ENCODE peak calls at places on chromosomes 16 and 17, in nine cellular contexts. One of them, this sample, is unnamed.

GRCh38 chr17:61880589-61881102 is 17.3 kb upstream of the BRIP1 start:
- DNase-seq in brain microvascular endothelial cell: no peak
- DNase-seq in Calu3: no peak
- DNase-seq in pancreas: no peak
- DNase-seq in retinal pigment epithelial cell: no peak
- DNase-seq in cardiac fibroblast: no peak
- DNase-seq in AG09319: no peak
- DNase-seq in neural crest cell: no peak
- DNase-seq in bronchial epithelial cell: no peak
- DNase-seq in this sample: no peak

GRCh38 chr17:32567511-32567910 is 80.7 kb downstream of the CDK5R1 start:
- DNase-seq in brain microvascular endothelial cell: no peak
- DNase-seq in Calu3: no peak
- DNase-seq in pancreas: no peak
- DNase-seq in retinal pigment epithelial cell: no peak
- DNase-seq in cardiac fibroblast: no peak
- DNase-seq in AG09319: no peak
- DNase-seq in neural crest cell: no peak
- DNase-seq in bronchial epithelial cell: peak
- DNase-seq in this sample: no peak

GRCh38 chr17:66930933-66931332 is 33.6 kb upstream of the CACNG4 start:
- DNase-seq in brain microvascular endothelial cell: no peak
- DNase-seq in Calu3: peak
- DNase-seq in pancreas: no peak
- DNase-seq in retinal pigment epithelial cell: no peak
- DNase-seq in cardiac fibroblast: no peak
- DNase-seq in AG09319: no peak
- DNase-seq in neural crest cell: no peak
- DNase-seq in bronchial epithelial cell: peak
- DNase-seq in this sample: no peak

GRCh38 chr16:66905633-66906539 is 12.8 kb downstream of the CDH16 start:
- DNase-seq in brain microvascular endothelial cell: no peak
- DNase-seq in Calu3: peak
- DNase-seq in pancreas: peak
- DNase-seq in retinal pigment epithelial cell: peak
- DNase-seq in cardiac fibroblast: no peak
- DNase-seq in AG09319: no peak
- DNase-seq in neural crest cell: no peak
- DNase-seq in bronchial epithelial cell: peak
- DNase-seq in this sample: no peak

GRCh38 chr16:71421911-71422310 is 19.9 kb downstream of the TLE7 start:
- DNase-seq in brain microvascular endothelial cell: peak
- DNase-seq in Calu3: peak
- DNase-seq in pancreas: no peak
- DNase-seq in retinal pigment epithelial cell: no peak
- DNase-seq in cardiac fibroblast: peak
- DNase-seq in AG09319: no peak
- DNase-seq in neural crest cell: peak
- DNase-seq in bronchial epithelial cell: peak
- DNase-seq in this sample: peak

GRCh38 chr17:3961564-3962047 is 2.6 kb downstream of the ATP2A3 start:
- DNase-seq in brain microvascular endothelial cell: no peak
- DNase-seq in Calu3: no peak
- DNase-seq in pancreas: no peak
- DNase-seq in retinal pigment epithelial cell: no peak
- DNase-seq in cardiac fibroblast: no peak
- DNase-seq in AG09319: no peak
- DNase-seq in neural crest cell: no peak
- DNase-seq in bronchial epithelial cell: no peak
- DNase-seq in this sample: no peak

GRCh38 chr16:27495191-27495590 is 54.5 kb downstream of the GTF3C1 start:
- DNase-seq in brain microvascular endothelial cell: no peak
- DNase-seq in Calu3: no peak
- DNase-seq in pancreas: no peak
- DNase-seq in retinal pigment epithelial cell: no peak
- DNase-seq in cardiac fibroblast: peak
- DNase-seq in AG09319: peak
- DNase-seq in neural crest cell: no peak
- DNase-seq in bronchial epithelial cell: no peak
- DNase-seq in this sample: no peak

GRCh38 chr17:61431594-61432311 is 20.5 kb upstream of the TBX4 start:
- DNase-seq in brain microvascular endothelial cell: peak
- DNase-seq in Calu3: no peak
- DNase-seq in pancreas: no peak
- DNase-seq in retinal pigment epithelial cell: no peak
- DNase-seq in cardiac fibroblast: peak
- DNase-seq in AG09319: no peak
- DNase-seq in neural crest cell: no peak
- DNase-seq in bronchial epithelial cell: no peak
- DNase-seq in this sample: no peak

GRCh38 chr16:35734728-35735402 is 2275.5 kb downstream of the TP53TG3F start:
- DNase-seq in brain microvascular endothelial cell: no peak
- DNase-seq in Calu3: no peak
- DNase-seq in pancreas: no peak
- DNase-seq in retinal pigment epithelial cell: no peak
- DNase-seq in cardiac fibroblast: no peak
- DNase-seq in AG09319: no peak
- DNase-seq in neural crest cell: no peak
- DNase-seq in bronchial epithelial cell: no peak
- DNase-seq in this sample: peak

GRCh38 chr16:16778322-16778721 is 399.4 kb downstream of the NPIPA7 start:
- DNase-seq in brain microvascular endothelial cell: no peak
- DNase-seq in Calu3: no peak
- DNase-seq in pancreas: no peak
- DNase-seq in retinal pigment epithelial cell: no peak
- DNase-seq in cardiac fibroblast: no peak
- DNase-seq in AG09319: no peak
- DNase-seq in neural crest cell: no peak
- DNase-seq in bronchial epithelial cell: no peak
- DNase-seq in this sample: no peak

GRCh38 chr17:79836952-79837887 is 2.0 kb downstream of the CBX4 start:
- DNase-seq in brain microvascular endothelial cell: peak
- DNase-seq in Calu3: peak
- DNase-seq in pancreas: peak
- DNase-seq in retinal pigment epithelial cell: peak
- DNase-seq in cardiac fibroblast: peak
- DNase-seq in AG09319: no peak
- DNase-seq in neural crest cell: peak
- DNase-seq in bronchial epithelial cell: peak
- DNase-seq in this sample: peak

GRCh38 chr17:11240841-11241610 is at the start of gene SHISA6:
- DNase-seq in brain microvascular endothelial cell: no peak
- DNase-seq in Calu3: no peak
- DNase-seq in pancreas: no peak
- DNase-seq in retinal pigment epithelial cell: no peak
- DNase-seq in cardiac fibroblast: no peak
- DNase-seq in AG09319: no peak
- DNase-seq in neural crest cell: peak
- DNase-seq in bronchial epithelial cell: no peak
- DNase-seq in this sample: no peak

GRCh38 chr17:14808425-14808824 is 456.7 kb downstream of the PMP22 start:
- DNase-seq in brain microvascular endothelial cell: no peak
- DNase-seq in Calu3: no peak
- DNase-seq in pancreas: no peak
- DNase-seq in retinal pigment epithelial cell: no peak
- DNase-seq in cardiac fibroblast: no peak
- DNase-seq in AG09319: no peak
- DNase-seq in neural crest cell: no peak
- DNase-seq in bronchial epithelial cell: no peak
- DNase-seq in this sample: no peak

GRCh38 chr17:14818469-14818868 is 446.7 kb downstream of the PMP22 start:
- DNase-seq in brain microvascular endothelial cell: no peak
- DNase-seq in Calu3: no peak
- DNase-seq in pancreas: no peak
- DNase-seq in retinal pigment epithelial cell: no peak
- DNase-seq in cardiac fibroblast: no peak
- DNase-seq in AG09319: no peak
- DNase-seq in neural crest cell: no peak
- DNase-seq in bronchial epithelial cell: no peak
- DNase-seq in this sample: no peak

GRCh38 chr17:14815079-14815478 is 450.0 kb downstream of the PMP22 start:
- DNase-seq in brain microvascular endothelial cell: no peak
- DNase-seq in Calu3: no peak
- DNase-seq in pancreas: no peak
- DNase-seq in retinal pigment epithelial cell: no peak
- DNase-seq in cardiac fibroblast: peak
- DNase-seq in AG09319: no peak
- DNase-seq in neural crest cell: no peak
- DNase-seq in bronchial epithelial cell: peak
- DNase-seq in this sample: no peak

DNA sequence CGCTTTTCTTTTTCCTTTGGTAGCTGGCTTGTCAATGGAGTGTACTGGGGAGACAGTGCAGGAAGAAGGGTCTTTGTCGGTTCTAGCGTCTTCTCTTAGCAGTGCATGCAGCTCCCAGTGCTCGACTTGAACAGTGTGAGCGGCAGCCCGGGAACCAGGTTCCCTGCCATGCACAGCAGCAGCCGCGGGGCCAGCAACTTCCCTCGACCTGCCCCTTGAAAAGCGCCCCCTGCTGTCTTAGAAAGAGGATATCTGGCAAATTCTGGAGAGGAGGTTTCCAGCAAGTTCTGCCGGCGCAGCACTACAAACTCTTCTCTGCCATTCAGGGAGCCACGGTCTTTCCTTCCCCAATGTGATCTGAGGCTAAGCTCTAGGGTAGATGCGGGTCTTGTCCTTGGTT is 451.5 kb downstream of the PMP22 start:
- DNase-seq in brain microvascular endothelial cell: no peak
- DNase-seq in Calu3: no peak
- DNase-seq in pancreas: no peak
- DNase-seq in retinal pigment epithelial cell: no peak
- DNase-seq in cardiac fibroblast: no peak
- DNase-seq in AG09319: no peak
- DNase-seq in neural crest cell: no peak
- DNase-seq in bronchial epithelial cell: no peak
- DNase-seq in this sample: no peak
- TF ChIP-seq CTCF in brain microvascular endothelial cell: peak
- TF ChIP-seq CTCF in Calu3: no peak
- TF ChIP-seq CTCF in pancreas: no peak
- TF ChIP-seq CTCF in retinal pigment epithelial cell: peak
- TF ChIP-seq CTCF in cardiac fibroblast: no peak
- TF ChIP-seq CTCF in AG09319: no peak
- TF ChIP-seq CTCF in neural crest cell: peak
- TF ChIP-seq CTCF in bronchial epithelial cell: no peak
- TF ChIP-seq CTCF in this sample: no peak

GRCh38 chr17:73436966-73437365 is 125.2 kb upstream of the CDC42EP4 start:
- DNase-seq in brain microvascular endothelial cell: peak
- DNase-seq in Calu3: no peak
- DNase-seq in pancreas: no peak
- DNase-seq in retinal pigment epithelial cell: no peak
- DNase-seq in cardiac fibroblast: no peak
- DNase-seq in AG09319: no peak
- DNase-seq in neural crest cell: no peak
- DNase-seq in bronchial epithelial cell: no peak
- DNase-seq in this sample: no peak
- TF ChIP-seq CTCF in brain microvascular endothelial cell: no peak
- TF ChIP-seq CTCF in Calu3: no peak
- TF ChIP-seq CTCF in pancreas: no peak
- TF ChIP-seq CTCF in retinal pigment epithelial cell: no peak
- TF ChIP-seq CTCF in cardiac fibroblast: no peak
- TF ChIP-seq CTCF in AG09319: no peak
- TF ChIP-seq CTCF in neural crest cell: no peak
- TF ChIP-seq CTCF in bronchial epithelial cell: no peak
- TF ChIP-seq CTCF in this sample: no peak

GRCh38 chr17:57832299-57832698 is 17.5 kb downstream of the MRPS23 start:
- DNase-seq in brain microvascular endothelial cell: no peak
- DNase-seq in Calu3: no peak
- DNase-seq in pancreas: no peak
- DNase-seq in retinal pigment epithelial cell: no peak
- DNase-seq in cardiac fibroblast: no peak
- DNase-seq in AG09319: no peak
- DNase-seq in neural crest cell: no peak
- DNase-seq in bronchial epithelial cell: no peak
- DNase-seq in this sample: no peak

GRCh38 chr17:57832711-57833596 is 16.9 kb downstream of the MRPS23 start:
- DNase-seq in brain microvascular endothelial cell: peak
- DNase-seq in Calu3: peak
- DNase-seq in pancreas: peak
- DNase-seq in retinal pigment epithelial cell: no peak
- DNase-seq in cardiac fibroblast: peak
- DNase-seq in AG09319: no peak
- DNase-seq in neural crest cell: peak
- DNase-seq in bronchial epithelial cell: peak
- DNase-seq in this sample: peak

GRCh38 chr17:57835333-57835900 is 14.4 kb downstream of the MRPS23 start:
- DNase-seq in brain microvascular endothelial cell: no peak
- DNase-seq in Calu3: no peak
- DNase-seq in pancreas: no peak
- DNase-seq in retinal pigment epithelial cell: no peak
- DNase-seq in cardiac fibroblast: no peak
- DNase-seq in AG09319: no peak
- DNase-seq in neural crest cell: no peak
- DNase-seq in bronchial epithelial cell: no peak
- DNase-seq in this sample: no peak

GRCh38 chr17:57833597-57833939 is 16.3 kb downstream of the MRPS23 start:
- DNase-seq in brain microvascular endothelial cell: no peak
- DNase-seq in Calu3: no peak
- DNase-seq in pancreas: no peak
- DNase-seq in retinal pigment epithelial cell: no peak
- DNase-seq in cardiac fibroblast: no peak
- DNase-seq in AG09319: no peak
- DNase-seq in neural crest cell: no peak
- DNase-seq in bronchial epithelial cell: no peak
- DNase-seq in this sample: no peak

GRCh38 chr17:57834146-57834741 is 15.6 kb downstream of the MRPS23 start:
- DNase-seq in brain microvascular endothelial cell: no peak
- DNase-seq in Calu3: no peak
- DNase-seq in pancreas: peak
- DNase-seq in retinal pigment epithelial cell: no peak
- DNase-seq in cardiac fibroblast: no peak
- DNase-seq in AG09319: no peak
- DNase-seq in neural crest cell: no peak
- DNase-seq in bronchial epithelial cell: peak
- DNase-seq in this sample: no peak
- TF ChIP-seq CTCF in brain microvascular endothelial cell: peak
- TF ChIP-seq CTCF in Calu3: no peak
- TF ChIP-seq CTCF in pancreas: no peak
- TF ChIP-seq CTCF in retinal pigment epithelial cell: peak
- TF ChIP-seq CTCF in cardiac fibroblast: peak
- TF ChIP-seq CTCF in AG09319: no peak
- TF ChIP-seq CTCF in neural crest cell: no peak
- TF ChIP-seq CTCF in bronchial epithelial cell: peak
- TF ChIP-seq CTCF in this sample: no peak

DNA sequence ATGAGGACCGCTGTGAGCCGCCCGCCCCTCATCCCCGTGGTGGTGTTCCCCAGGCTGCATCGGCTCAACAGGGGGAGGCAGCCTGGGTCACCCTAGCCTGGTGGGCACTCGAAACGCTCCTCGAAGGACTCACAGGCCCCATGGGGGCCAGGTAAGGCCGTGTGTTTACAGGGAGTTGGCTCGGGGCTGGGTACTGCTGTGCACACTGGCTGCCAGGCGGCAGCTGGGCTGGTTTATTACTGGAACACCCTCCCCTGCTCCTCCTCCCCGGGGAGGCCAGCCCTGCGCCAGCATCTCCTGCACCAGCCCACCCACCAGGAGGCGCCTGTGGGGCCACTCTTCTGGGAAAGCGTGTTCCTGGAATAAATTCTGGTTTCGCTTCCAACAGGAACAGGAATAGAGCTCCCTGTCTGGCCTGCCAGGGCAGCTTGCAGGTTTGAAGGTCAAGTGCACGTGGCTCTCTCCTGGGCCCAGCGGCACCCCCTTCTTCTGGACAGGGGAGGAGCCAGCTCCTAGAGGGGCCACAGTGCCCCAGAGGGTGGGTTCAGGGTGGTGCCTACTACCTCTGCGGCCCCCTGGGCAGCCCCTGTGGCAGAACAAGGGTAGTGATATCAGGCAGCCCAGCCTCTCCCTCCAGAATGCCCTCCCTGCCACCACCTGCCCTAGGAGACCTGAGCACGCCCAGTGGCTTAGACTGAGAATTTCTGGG is 11.3 kb downstream of the MCRIP1 start:
- DNase-seq in brain microvascular endothelial cell: peak
- DNase-seq in Calu3: peak
- DNase-seq in pancreas: peak
- DNase-seq in retinal pigment epithelial cell: no peak
- DNase-seq in cardiac fibroblast: peak
- DNase-seq in AG09319: no peak
- DNase-seq in neural crest cell: peak
- DNase-seq in bronchial epithelial cell: peak
- DNase-seq in this sample: no peak
- TF ChIP-seq CTCF in brain microvascular endothelial cell: peak
- TF ChIP-seq CTCF in Calu3: peak
- TF ChIP-seq CTCF in pancreas: peak
- TF ChIP-seq CTCF in retinal pigment epithelial cell: peak
- TF ChIP-seq CTCF in cardiac fibroblast: peak
- TF ChIP-seq CTCF in AG09319: peak
- TF ChIP-seq CTCF in neural crest cell: peak
- TF ChIP-seq CTCF in bronchial epithelial cell: peak
- TF ChIP-seq CTCF in this sample: no peak

This sample was measured in GM13976.